ENCODE peak calls at places on chromosomes 2 and 18, in five cellular contexts. B is fibroblast of lung; V is CD8-positive, alpha-beta T cell; T is BE2C; Z is uterus. R is an unnamed sample. For H3K4me1, the result is how much of the 10 kb centered on the place peaks cover.

GRCh38 chr2:70371753-70372152 is 69.9 kb upstream of the FAM136A start:
- DNase-seq in B (peak), T (no peak), Z (no peak), V (no peak), R (no peak)

GRCh38 chr2:216620806-216621205 is 12.4 kb upstream of the IGFBP2 start:
- DNase-seq in V (no peak), T (peak), Z (peak), B (peak), R (no peak)

GRCh38 chr2:40087434-40087833 is 308.4 kb upstream of the THUMPD2 start:
- DNase-seq in B (no peak), T (no peak), V (no peak), Z (no peak), R (no peak)

GRCh38 chr2:143347303-143347702 is 218.1 kb downstream of the ARHGAP15 start:
- DNase-seq in T (peak), V (no peak), B (no peak), Z (no peak), R (no peak)

GRCh38 chr2:55616509-55617159 is 788 bp downstream of the PPP4R3B start:
- DNase-seq in V (no peak), B (peak), T (peak), Z (no peak), R (peak)

GRCh38 chr2:232432598-232433184 is 23.3 kb upstream of the ALPI start:
- DNase-seq in B (no peak), T (no peak), V (no peak), Z (no peak), R (no peak)

GRCh38 chr2:114068438-114068837 is 178.5 kb downstream of the ACTR3 start:
- DNase-seq in V (no peak), T (no peak), B (no peak), Z (no peak), R (no peak)

GRCh38 chr2:44952143-44952805 is 10.8 kb downstream of the SIX3 start:
- DNase-seq in B (peak), V (no peak), T (no peak), Z (no peak), R (no peak)

GRCh38 chr2:169038338-169038757 is 7.2 kb upstream of the ABCB11 start:
- DNase-seq in B (peak), V (no peak), Z (no peak), T (no peak), R (no peak)

GRCh38 chr2:25250331-25251031 is 82.1 kb upstream of the POMC start:
- DNase-seq in T (no peak), Z (no peak), V (no peak), B (peak), R (no peak)

GRCh38 chr2:84815146-84815545 is 65.7 kb downstream of the TRABD2A start:
- DNase-seq in B (peak), T (no peak), Z (no peak), V (no peak), R (no peak)

GRCh38 chr18:65468881-65469280 is 281.9 kb upstream of the CDH7 start:
- DNase-seq in T (no peak), Z (no peak), B (no peak), V (no peak), R (no peak)

DNA sequence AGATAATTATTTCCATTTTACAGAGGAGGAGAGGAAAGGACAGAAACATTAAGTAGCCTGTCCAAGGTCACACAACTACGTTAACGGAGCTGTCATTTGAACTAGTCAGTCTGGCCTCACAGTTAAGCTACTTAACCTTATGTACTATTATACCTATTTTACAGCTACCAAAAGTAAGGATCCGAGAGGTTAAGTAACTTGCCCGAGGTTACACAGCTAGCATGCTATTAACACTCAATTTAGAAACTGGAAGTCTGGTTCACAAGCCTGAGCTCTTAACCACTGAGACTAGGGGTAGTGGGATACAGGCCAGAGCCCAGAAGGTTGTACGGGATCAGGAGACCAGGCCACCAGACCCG is 476 bp downstream of the GLB1L start:
- DNase-seq in V (no peak), Z (no peak), T (no peak), B (no peak), R (no peak)
- H3K4me1 ChIP-seq in V (half or more), Z (under half), T (under half), B (under half), R (half or more)

DNA sequence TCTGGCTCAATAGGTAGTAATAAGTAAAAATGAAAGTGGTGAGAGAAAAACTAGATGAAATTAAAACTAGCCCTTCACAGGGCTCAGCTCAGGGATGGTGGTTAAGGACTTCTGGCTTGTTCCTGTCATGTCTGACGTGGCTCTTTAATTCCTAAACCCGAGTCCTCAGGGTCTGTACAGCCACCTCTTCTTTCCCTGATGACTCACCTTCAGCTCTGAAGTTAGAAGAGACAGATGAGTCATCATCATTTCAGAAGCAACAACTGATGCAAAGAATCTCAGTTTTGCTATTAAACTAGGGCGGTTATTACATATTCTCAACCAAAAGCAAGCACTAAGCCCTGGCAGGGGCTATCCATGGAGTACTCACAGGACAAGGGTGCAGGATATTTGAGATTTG is 24.0 kb upstream of the ITGB6 start:
- DNase-seq in V (no peak), T (no peak), B (peak), Z (no peak), R (no peak)
- H3K4me1 ChIP-seq in V (under half), T (under half), B (under half), Z (under half), R (under half)

GRCh38 chr2:64942693-64943092 is 46.5 kb upstream of the SLC1A4 start:
- DNase-seq in V (no peak), B (no peak), T (no peak), Z (no peak), R (no peak)
- H3K4me1 ChIP-seq in V (under half), B (under half), T (under half), Z (under half), R (under half)

GRCh38 chr2:97995026-97995733 is 568 bp downstream of the TMEM131 start:
- DNase-seq in Z (peak), B (peak), T (no peak), V (peak), R (peak)
- H3K4me1 ChIP-seq in Z (under half), B (under half), T (under half), V (under half), R (under half)

DNA sequence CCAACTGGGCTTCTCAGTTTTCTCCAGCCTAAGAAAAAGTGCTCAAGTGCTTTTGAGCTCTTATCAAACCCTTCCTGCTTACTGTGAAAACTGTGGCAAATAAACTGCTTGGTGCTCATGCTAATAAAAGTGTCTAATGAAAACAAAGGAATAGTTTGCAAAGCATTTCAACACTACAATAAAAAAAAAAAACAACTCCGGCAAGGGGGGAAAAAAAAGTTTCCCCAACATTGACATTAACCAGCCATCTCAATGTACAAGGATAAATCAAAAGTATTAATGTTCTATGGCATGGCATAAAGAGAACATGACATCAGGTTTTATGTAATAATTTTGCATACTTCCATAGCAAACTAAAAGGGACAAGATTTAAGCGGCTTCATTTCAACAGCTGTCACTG is 14.7 kb upstream of the STPG4 start:
- DNase-seq in V (no peak), B (no peak), Z (no peak), T (no peak), R (no peak)
- H3K4me1 ChIP-seq in V (half or more), B (under half), Z (under half), T (under half), R (half or more)

GRCh38 chr18:7892556-7892955 is 325.4 kb downstream of the PTPRM start:
- DNase-seq in B (no peak), V (no peak), Z (no peak), T (no peak), R (no peak)
- H3K4me1 ChIP-seq in B (under half), V (under half), Z (under half), T (under half), R (under half)

R was measured in CD4-positive, alpha-beta memory T cell.